ENCODE peak calls at places on chromosomes 1 and 21, in five cellular contexts. L is GM23338; E is heart right ventricle; H is breast epithelium; M is effector memory CD4-positive, alpha-beta T cell. T is an unnamed sample.

GRCh38 chr21:16418211-16418610 is 688.4 kb downstream of the USP25 start:
- DNase-seq in M (no peak), E (no peak), H (no peak), L (no peak), T (no peak)

GRCh38 chr1:42736152-42736551 is 3.9 kb downstream of the CLDN19 start:
- DNase-seq in E (no peak), H (no peak), L (peak), M (no peak), T (no peak)

GRCh38 chr1:23393706-23394105 is 24.1 kb upstream of the ZNF436 start:
- DNase-seq in L (no peak), M (no peak), H (no peak), E (peak), T (no peak)

GRCh38 chr1:243792401-243792800 is 57.6 kb downstream of the AKT3 start:
- DNase-seq in E (no peak), M (no peak), L (peak), H (no peak), T (no peak)

GRCh38 chr21:36155603-36156338 is 853 bp upstream of the DOP1B start:
- DNase-seq in H (peak), L (peak), E (peak), M (peak), T (no peak)

GRCh38 chr1:20413136-20413790 is 72.7 kb downstream of the CAMK2N1 start:
- DNase-seq in M (no peak), E (no peak), L (no peak), H (no peak), T (no peak)

GRCh38 chr1:233668146-233668724 is 54.3 kb downstream of the KCNK1 start:
- DNase-seq in E (no peak), M (no peak), L (no peak), H (no peak), T (no peak)

GRCh38 chr1:223341111-223341510 is 22.9 kb downstream of the SUSD4 start:
- DNase-seq in H (no peak), E (peak), M (no peak), L (no peak), T (no peak)

GRCh38 chr1:180233191-180234011 is 3.3 kb downstream of the LHX4 start:
- DNase-seq in L (no peak), E (no peak), M (no peak), H (no peak), T (no peak)

GRCh38 chr1:186093437-186093836 is 281.6 kb downstream of the TPR start:
- DNase-seq in E (no peak), M (no peak), H (no peak), L (no peak), T (no peak)

GRCh38 chr1:246043556-246043955 is 463.5 kb downstream of the SMYD3 start:
- DNase-seq in E (no peak), H (no peak), M (no peak), L (no peak), T (no peak)

GRCh38 chr1:150621497-150622113 is 7.8 kb downstream of the ENSA start:
- DNase-seq in H (no peak), L (peak), E (no peak), M (peak), T (no peak)

GRCh38 chr1:9438431-9439073 is 100.7 kb upstream of the SLC25A33 start:
- DNase-seq in M (no peak), L (no peak), H (peak), E (peak), T (peak)

GRCh38 chr1:212012034-212012740 is 23.2 kb downstream of the INTS7 start:
- DNase-seq in M (peak), E (peak), H (no peak), L (peak), T (no peak)

GRCh38 chr1:59393211-59394180 is 96.6 kb downstream of the FGGY start:
- DNase-seq in H (peak), E (peak), M (no peak), L (peak), T (peak)

GRCh38 chr1:12473596-12474329 is 144.2 kb downstream of the DHRS3 start:
- DNase-seq in H (no peak), L (no peak), M (no peak), E (no peak), T (no peak)

GRCh38 chr21:29712818-29713217 is 227.0 kb downstream of the GRIK1 start:
- DNase-seq in H (no peak), E (no peak), M (no peak), L (no peak), T (no peak)

GRCh38 chr1:117683571-117684285 is 77.9 kb downstream of the TENT5C start:
- DNase-seq in L (no peak), M (no peak), E (peak), H (no peak), T (no peak)

GRCh38 chr1:107618539-107618938 is 346.4 kb downstream of the VAV3 start:
- DNase-seq in L (no peak), H (no peak), E (no peak), M (no peak), T (no peak)

GRCh38 chr1:113940365-113941244 is 11.5 kb downstream of the HIPK1 start:
- DNase-seq in H (no peak), E (no peak), M (peak), L (no peak), T (no peak)

GRCh38 chr1:20494609-20495311 is 8.8 kb upstream of the CAMK2N1 start:
- DNase-seq in E (no peak), M (no peak), L (no peak), H (no peak), T (peak)

GRCh38 chr1:58505286-58505685 is 41.2 kb downstream of the OMA1 start:
- DNase-seq in M (no peak), E (no peak), H (no peak), L (no peak), T (no peak)

GRCh38 chr1:147720557-147720956 is 39.8 kb downstream of the GJA5 start:
- DNase-seq in L (no peak), H (no peak), M (no peak), E (no peak), T (no peak)

GRCh38 chr1:234987415-234988159 is 141.1 kb downstream of the TOMM20 start:
- DNase-seq in E (peak), L (peak), H (peak), M (no peak), T (no peak)

GRCh38 chr1:212283741-212284140 is 1.5 kb upstream of the PPP2R5A start:
- DNase-seq in H (no peak), L (no peak), E (no peak), M (no peak), T (no peak)

GRCh38 chr1:235206533-235207201 is 45.6 kb upstream of the RBM34 start:
- DNase-seq in M (no peak), E (no peak), L (no peak), H (no peak), T (no peak)

GRCh38 chr1:188958461-188959115 is 1519.1 kb downstream of the BRINP3 start:
- DNase-seq in L (peak), E (no peak), H (no peak), M (no peak), T (peak)

GRCh38 chr1:89952021-89952995 is 42.6 kb upstream of the ZNF326 start:
- DNase-seq in M (no peak), E (no peak), H (no peak), L (peak), T (no peak)

GRCh38 chr1:89949991-89950624 is 44.8 kb upstream of the ZNF326 start:
- DNase-seq in E (no peak), H (no peak), M (no peak), L (no peak), T (no peak)

GRCh38 chr1:89953072-89953626 is 41.8 kb upstream of the ZNF326 start:
- DNase-seq in E (no peak), M (peak), L (peak), H (no peak), T (peak)

GRCh38 chr1:89948726-89949345 is 46.1 kb upstream of the ZNF326 start:
- DNase-seq in H (no peak), E (no peak), L (no peak), M (no peak), T (no peak)

GRCh38 chr1:89950703-89951102 is 44.2 kb upstream of the ZNF326 start:
- DNase-seq in L (no peak), M (no peak), E (no peak), H (no peak), T (no peak)
- H3K4me3 ChIP-seq in L (no peak), M (no peak), E (no peak), H (no peak), T (no peak)

GRCh38 chr1:21939650-21940374 is 2.7 kb upstream of the HSPG2 start:
- DNase-seq in E (peak), H (peak), L (no peak), M (no peak), T (peak)
- H3K27ac ChIP-seq in E (peak), H (peak), L (no peak), M (no peak), T (peak)

DNA sequence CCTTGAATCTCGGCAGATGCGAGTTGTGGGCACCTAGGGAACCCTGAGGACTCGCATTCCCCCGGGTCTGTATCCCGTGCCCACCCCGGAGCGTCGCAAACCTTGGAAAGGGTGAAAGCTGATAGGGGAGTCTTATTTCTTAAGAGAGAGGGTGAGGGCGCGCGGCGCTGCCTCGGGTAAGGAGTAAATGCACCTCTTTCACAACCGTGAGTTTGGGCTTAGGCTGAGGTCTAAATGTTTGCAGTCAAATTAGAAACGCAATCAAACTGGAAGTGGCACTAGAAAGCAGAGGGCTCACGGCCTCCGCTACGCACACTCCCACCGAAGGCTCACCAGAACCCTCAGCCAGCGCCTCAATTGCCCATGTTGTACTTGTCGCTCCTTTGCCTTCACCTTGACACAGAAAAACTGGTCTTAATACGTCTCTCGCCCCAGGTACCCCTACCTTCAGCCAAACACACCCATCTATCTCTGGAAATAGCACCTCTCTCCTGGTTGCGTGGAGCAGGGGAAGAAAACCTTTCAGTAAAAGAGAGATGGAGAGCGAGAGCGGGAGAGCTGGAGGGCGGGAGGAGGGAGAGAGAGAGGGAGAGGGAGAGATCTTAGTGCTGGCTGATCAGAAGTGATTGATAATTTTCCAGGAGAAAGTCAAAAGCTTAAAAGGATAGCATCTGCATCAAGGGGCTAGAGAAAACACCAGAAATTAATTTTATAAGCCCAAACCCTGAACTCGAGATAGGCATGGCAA is 1.7 kb upstream of the HLX start:
- DNase-seq in E (no peak), H (no peak), L (peak), M (no peak), T (no peak)
- H3K4me3 ChIP-seq in E (peak), H (peak), L (peak), M (no peak), T (no peak)

DNA sequence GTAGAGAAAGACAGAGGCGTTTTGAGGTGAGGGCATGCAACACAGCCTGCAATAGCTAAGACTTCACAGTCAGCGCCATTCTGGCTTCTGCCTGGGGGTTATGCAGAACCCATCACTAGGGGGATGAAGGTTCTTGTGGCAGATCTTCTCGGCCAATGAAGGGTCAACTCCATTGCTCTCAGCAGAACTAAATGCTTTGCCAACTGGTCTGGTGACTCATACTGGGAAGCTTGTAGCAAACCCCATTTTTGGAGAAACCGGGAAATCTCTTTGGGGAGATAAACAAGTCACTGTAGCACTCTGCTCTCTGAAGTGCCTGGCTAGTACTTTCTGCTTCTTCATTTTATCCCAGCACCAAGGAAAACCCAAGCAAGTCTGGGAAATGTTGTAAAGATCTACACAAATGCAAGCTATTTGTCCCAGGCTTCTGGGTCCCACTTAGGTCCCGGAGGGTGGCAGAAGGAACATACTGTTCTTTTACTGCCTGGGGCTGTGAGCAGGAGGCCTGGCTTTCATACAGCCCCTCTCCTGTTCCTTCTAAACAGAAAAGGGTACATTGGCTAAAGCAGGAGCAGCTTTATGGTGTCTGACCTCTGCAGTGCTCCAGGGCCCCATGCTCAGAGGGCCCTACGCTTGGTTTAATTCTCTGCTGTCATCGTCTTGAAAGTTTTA is 28.8 kb downstream of the SHISA4 start:
- DNase-seq in H (no peak), M (no peak), L (no peak), E (no peak), T (peak)
- H3K27ac ChIP-seq in H (peak), M (no peak), L (no peak), E (peak), T (peak)

GRCh38 chr1:6446665-6447015 is 19.3 kb downstream of the TNFRSF25 start:
- DNase-seq in E (no peak), H (no peak), M (no peak), L (no peak), T (no peak)
- H3K4me3 ChIP-seq in E (no peak), H (no peak), M (peak), L (peak), T (no peak)

DNA sequence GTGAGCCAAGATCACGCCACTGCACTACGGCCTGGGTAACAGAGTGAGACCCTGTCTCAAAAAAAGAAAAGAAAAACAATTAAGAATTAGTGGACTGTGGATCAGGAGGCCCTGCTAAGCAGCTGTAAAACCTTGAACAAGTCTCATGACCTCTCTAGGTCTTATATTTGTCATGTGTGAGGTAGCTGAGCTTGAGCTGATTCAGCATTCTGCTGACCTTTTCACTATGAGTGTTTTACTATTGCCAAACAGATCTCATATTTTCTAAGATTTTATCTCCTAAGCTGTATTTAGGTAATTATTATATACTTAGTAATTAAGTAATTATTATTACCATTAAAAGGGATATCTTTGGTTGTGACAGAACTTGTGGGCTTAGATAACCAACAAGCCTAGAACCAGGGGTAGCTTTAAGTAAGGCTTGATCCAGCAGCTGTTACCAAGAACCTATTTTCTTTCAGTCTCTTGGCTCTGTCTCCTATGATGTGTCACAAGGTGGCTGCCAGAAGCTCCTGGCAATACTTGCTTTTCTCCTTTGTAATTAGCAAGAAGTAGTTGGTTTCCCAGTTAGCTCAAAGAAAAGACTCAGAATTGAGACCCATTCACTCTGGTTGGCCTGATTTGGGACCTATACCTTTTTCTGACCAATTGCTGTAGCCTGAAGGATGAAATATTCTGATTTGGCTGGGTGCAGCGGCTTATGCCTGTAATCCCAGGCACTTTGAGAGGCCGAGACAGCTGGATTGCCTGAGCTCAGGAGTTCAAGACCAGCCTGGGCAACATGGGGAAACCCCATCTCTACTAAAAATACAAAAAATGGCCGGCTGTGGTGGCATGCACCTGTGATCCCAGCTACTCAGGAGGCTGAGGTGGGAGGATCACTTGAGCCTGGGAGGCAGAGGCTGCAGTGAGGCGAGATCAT is 8.5 kb upstream of the ZC3H12A start:
- DNase-seq in M (no peak), L (no peak), E (no peak), H (no peak), T (no peak)
- H3K27ac ChIP-seq in M (no peak), L (no peak), E (no peak), H (peak), T (no peak)

T was measured in AG04450.